ENCODE peak calls at places on chromosomes 16 and 17, in nine cellular contexts. X is right lobe of liver, M is sigmoid colon, O is lower leg skin, Q is transverse colon, K is heart left ventricle, H is Peyer's patch, F is testis, I is breast epithelium. P is an unnamed sample.

GRCh38 chr16:11506816-11507305 is 79.9 kb downstream of the LITAF start:
- DNase-seq in O (no peak), X (no peak), H (no peak), K (no peak), Q (no peak), F (no peak), I (no peak), M (no peak), P (no peak)

GRCh38 chr16:67594256-67594915 is 32.1 kb downstream of the CTCF start:
- DNase-seq in K (no peak), O (no peak), X (no peak), H (no peak), M (no peak), Q (no peak), F (no peak), I (no peak), P (no peak)

GRCh38 chr17:40363480-40363838 is 1.1 kb downstream of the GJD3 start:
- DNase-seq in H (peak; percentile 62), I (no peak), O (no peak), Q (peak; percentile 15), K (peak; percentile 49), X (no peak), M (peak; percentile 70), F (no peak), P (no peak)

GRCh38 chr17:76237859-76238313 is 2.4 kb downstream of the RNF157 start:
- DNase-seq in H (no peak), O (no peak), K (no peak), M (peak; percentile 8), F (no peak), X (no peak), I (peak; percentile 12), Q (peak; percentile 62), P (no peak)

GRCh38 chr17:73261952-73262675 is 434 bp upstream of the CPSF4L start:
- DNase-seq in F (peak; percentile 91), Q (peak; percentile 83), H (peak; percentile 81), M (peak; percentile 67), O (no peak), K (no peak), X (peak; percentile 75), I (peak; percentile 91), P (no peak)

GRCh38 chr16:57060323-57061083 is 31.9 kb upstream of the CPNE2 start:
- DNase-seq in H (no peak), Q (no peak), F (no peak), X (no peak), I (no peak), O (no peak), M (no peak), K (no peak), P (no peak)

GRCh38 chr16:66429290-66429962 is 2.3 kb downstream of the BEAN1 start:
- DNase-seq in O (peak; percentile 74), F (no peak), H (no peak), Q (no peak), X (no peak), I (no peak), M (no peak), K (no peak), P (no peak)

GRCh38 chr17:79406316-79406715 is 204.5 kb downstream of the RBFOX3 start:
- DNase-seq in M (no peak), I (no peak), Q (no peak), H (no peak), O (no peak), F (no peak), K (no peak), X (no peak), P (no peak)

GRCh38 chr16:70770968-70771552 is 29.9 kb downstream of the VAC14 start:
- DNase-seq in X (no peak), H (peak; percentile 77), K (peak; percentile 35), M (no peak), O (peak; percentile 93), F (peak; percentile 71), Q (peak; percentile 62), I (peak; percentile 56), P (peak; percentile 44)

GRCh38 chr17:45719335-45720071 is 64.6 kb upstream of the CRHR1 start:
- DNase-seq in X (no peak), M (no peak), I (no peak), Q (no peak), H (no peak), F (no peak), O (peak; percentile 81), K (no peak), P (peak; percentile 60)

GRCh38 chr16:24977673-24978065 is 37.5 kb downstream of the ARHGAP17 start:
- DNase-seq in O (no peak), I (no peak), X (no peak), F (no peak), M (no peak), K (no peak), H (no peak), Q (no peak), P (no peak)

GRCh38 chr17:79722787-79723186 is 8.0 kb upstream of the ENPP7 start:
- DNase-seq in Q (no peak), F (no peak), I (no peak), H (no peak), M (no peak), K (no peak), O (no peak), X (no peak), P (no peak)

GRCh38 chr17:59842901-59843652 is 49.7 kb downstream of the TUBD1 start:
- DNase-seq in M (peak; percentile 65), X (peak; percentile 73), Q (peak; percentile 76), O (peak; percentile 85), F (no peak), H (peak; percentile 73), K (no peak), I (peak; percentile 62), P (no peak)
- TF ChIP-seq POLR2A in M (peak; percentile 38), X (peak; percentile 93), Q (peak; percentile 52), O (no peak), F (no peak), H (peak; percentile 68), K (no peak), I (peak; percentile 48), P (peak; percentile 44)

GRCh38 chr16:80899804-80900592 is 95.6 kb upstream of the CDYL2 start:
- DNase-seq in X (peak; percentile 89), O (peak; percentile 84), F (peak; percentile 86), Q (peak; percentile 39), I (peak; percentile 83), H (peak; percentile 59), K (peak; percentile 85), M (peak; percentile 84), P (peak; percentile 60)
- H3K4me3 ChIP-seq in X (no peak overlapping the region), O (no peak overlapping the region), F (no peak overlapping the region), Q (no peak overlapping the region), I (peak overlapping the region; percentile 45), H (no peak overlapping the region), K (no peak overlapping the region), M (no peak overlapping the region), P (no peak overlapping the region)

GRCh38 chr16:1059310-1059709 is 13.2 kb upstream of the SSTR5 start:
- DNase-seq in X (no peak), M (no peak), H (no peak), I (no peak), K (no peak), Q (no peak), O (no peak), F (no peak), P (no peak)

GRCh38 chr16:1055557-1055924 is 17.0 kb upstream of the SSTR5 start:
- DNase-seq in Q (no peak), I (no peak), X (no peak), O (no peak), H (no peak), M (no peak), F (no peak), K (no peak), P (no peak)

GRCh38 chr16:1058216-1058615 is 14.3 kb upstream of the SSTR5 start:
- DNase-seq in X (no peak), I (no peak), O (no peak), Q (no peak), M (no peak), F (no peak), H (no peak), K (no peak), P (no peak)

GRCh38 chr16:1056196-1056595 is 16.4 kb upstream of the SSTR5 start:
- DNase-seq in F (no peak), Q (no peak), I (no peak), H (no peak), X (no peak), M (no peak), K (no peak), O (no peak), P (no peak)

GRCh38 chr16:1057252-1057932 is 15.2 kb upstream of the SSTR5 start:
- DNase-seq in Q (peak; percentile 47), K (no peak), X (no peak), M (no peak), O (no peak), F (peak; percentile 42), H (peak; percentile 72), I (no peak), P (no peak)
- TF ChIP-seq POLR2A in Q (no peak), K (no peak), X (no peak), M (no peak), O (no peak), F (no peak), H (no peak), I (no peak), P (no peak)

GRCh38 chr16:73067671-73068545 is 20.0 kb upstream of the ZFHX3 start:
- DNase-seq in M (peak; percentile 58), K (no peak), Q (no peak), O (peak; percentile 73), I (no peak), F (no peak), X (no peak), H (no peak), P (no peak)

GRCh38 chr16:73066927-73067670 is 19.2 kb upstream of the ZFHX3 start:
- DNase-seq in Q (peak; percentile 55), H (no peak), F (no peak), K (peak; percentile 25), X (no peak), O (no peak), I (no peak), M (peak; percentile 70), P (no peak)

GRCh38 chr16:73069581-73070262 is 21.8 kb upstream of the ZFHX3 start:
- DNase-seq in X (no peak), F (no peak), O (peak; percentile 84), Q (no peak), I (no peak), M (peak; percentile 40), H (no peak), K (no peak), P (no peak)

GRCh38 chr16:73066321-73066926 is 18.5 kb upstream of the ZFHX3 start:
- DNase-seq in O (no peak), I (no peak), M (no peak), X (no peak), F (no peak), H (no peak), K (peak; percentile 19), Q (no peak), P (no peak)

DNA sequence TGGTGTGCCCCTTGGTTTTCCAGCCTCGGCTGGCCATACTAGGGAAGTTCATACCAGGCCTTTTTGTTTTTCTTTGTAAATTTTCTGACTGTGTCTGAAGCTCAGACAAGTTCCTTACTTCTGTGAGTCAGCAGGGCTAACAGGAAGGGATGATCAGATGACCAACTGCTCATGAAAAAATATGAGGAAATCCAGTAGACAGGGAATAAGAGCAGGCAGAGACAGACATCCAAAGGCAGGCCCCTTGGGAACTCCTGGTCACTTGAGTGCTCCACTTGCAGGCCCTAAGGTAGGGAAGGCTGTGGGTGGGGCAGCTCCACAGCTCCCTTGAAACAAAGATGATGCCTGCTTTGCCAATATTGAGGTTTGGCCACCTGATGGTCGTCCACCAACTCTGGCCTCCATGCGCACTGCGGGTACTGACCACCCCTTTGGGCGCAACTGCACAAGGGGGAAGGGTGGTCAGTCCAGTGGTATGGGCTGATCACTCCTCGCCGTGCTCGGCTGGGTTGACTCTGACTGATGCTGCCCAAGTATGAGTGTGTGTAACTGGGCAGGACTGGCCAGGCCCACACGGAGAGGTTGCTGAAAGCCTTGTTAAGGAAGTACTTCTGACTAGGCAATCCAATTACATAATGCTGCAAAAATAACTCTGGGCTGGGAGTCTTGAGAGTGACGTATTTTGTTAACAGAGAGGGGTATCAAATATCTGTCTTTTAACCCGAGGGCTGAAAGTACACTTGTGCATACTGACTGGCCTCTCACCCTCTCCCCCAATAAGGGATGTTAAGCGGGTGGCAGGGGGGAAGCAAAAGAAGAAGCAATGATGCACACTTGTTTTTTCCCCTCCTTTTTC is 20.8 kb upstream of the ZFHX3 start:
- DNase-seq in X (no peak), Q (peak; percentile 57), O (peak; percentile 91), H (no peak), I (no peak), F (no peak), M (peak; percentile 93), K (peak; percentile 82), P (peak; percentile 93)
- H3K4me3 ChIP-seq in X (no peak overlapping the region), Q (no peak overlapping the region), O (no peak overlapping the region), H (no peak overlapping the region), I (no peak overlapping the region), F (no peak overlapping the region), M (no peak overlapping the region), K (no peak overlapping the region), P (peak overlapping the region; percentile 59)